ENCODE peak calls at places on chromosome 18, in four cellular contexts. P is K562, H is H1, B is HepG2. R is an unnamed sample.

GRCh38 chr18:56795381-56795780 is 144.2 kb downstream of the WDR7 start:
- DNase-seq in P (no peak), H (no peak), B (no peak), R (no peak)

GRCh38 chr18:13558132-13558531 is 168.2 kb downstream of the FAM210A start:
- DNase-seq in P (peak; percentile 50), H (peak; percentile 34), B (peak; percentile 52), R (peak; percentile 40)

GRCh38 chr18:52150050-52150449 is 189.9 kb upstream of the DCC start:
- DNase-seq in P (no peak), H (no peak), B (no peak), R (no peak)

GRCh38 chr18:35999925-36000324 is 27.4 kb downstream of the RMP24 start:
- DNase-seq in P (no peak), H (no peak), B (no peak), R (no peak)

GRCh38 chr18:37299471-37300304 is 265.9 kb downstream of the CELF4 start:
- DNase-seq in P (peak; percentile 85), H (no peak), B (peak; percentile 97), R (peak; percentile 94)

GRCh38 chr18:11857177-11857887 is 6.1 kb downstream of the CHMP1B start:
- DNase-seq in P (peak; percentile 44), H (no peak), B (peak; percentile 95), R (peak; percentile 71)

GRCh38 chr18:44213288-44213687 is 467.4 kb upstream of the SETBP1 start:
- DNase-seq in P (no peak), H (no peak), B (no peak), R (no peak)

GRCh38 chr18:42053188-42053781 is 98.3 kb downstream of the PIK3C3 start:
- DNase-seq in P (peak; percentile 20), H (no peak), B (peak; percentile 34), R (peak; percentile 66)

GRCh38 chr18:36772339-36772738 is 56.5 kb downstream of the TPGS2 start:
- DNase-seq in P (no peak), H (no peak), B (no peak), R (no peak)

GRCh38 chr18:46332956-46333355 is 228.8 kb downstream of the HAUS1 start:
- DNase-seq in P (no peak), H (no peak), B (no peak), R (no peak)

GRCh38 chr18:34867520-34867919 is 157.4 kb downstream of the DTNA start:
- DNase-seq in P (no peak), H (peak; percentile 46), B (peak; percentile 12), R (peak; percentile 10)

GRCh38 chr18:62187543-62188378 is 706 bp downstream of the RELCH start:
- DNase-seq in P (peak; percentile 13), H (no peak), B (peak; percentile 17), R (peak; percentile 36)

GRCh38 chr18:9587924-9588323 is 26.4 kb downstream of the PPP4R1 start:
- DNase-seq in P (no peak), H (no peak), B (no peak), R (no peak)

GRCh38 chr18:34909637-34910364 is 131.4 kb upstream of the MAPRE2 start:
- DNase-seq in P (no peak), H (no peak), B (no peak), R (no peak)

GRCh38 chr18:48514786-48515185 is 24.0 kb upstream of the CTIF start:
- DNase-seq in P (no peak), H (no peak), B (no peak), R (no peak)

GRCh38 chr18:48534364-48534763 is 4.5 kb upstream of the CTIF start:
- DNase-seq in P (no peak), H (no peak), B (no peak), R (peak; percentile 19)

GRCh38 chr18:8337216-8337615 is 272.0 kb upstream of the RAB12 start:
- DNase-seq in P (no peak), H (no peak), B (no peak), R (no peak)

GRCh38 chr18:79944746-79945117 is 6.7 kb downstream of the SLC66A2 start:
- DNase-seq in P (peak; percentile 15), H (no peak), B (no peak), R (no peak)

GRCh38 chr18:79948719-79949411 is 2.6 kb downstream of the SLC66A2 start:
- DNase-seq in P (no peak), H (no peak), B (no peak), R (no peak)

GRCh38 chr18:79945118-79946042 is 6.1 kb downstream of the SLC66A2 start:
- DNase-seq in P (no peak), H (no peak), B (no peak), R (no peak)

GRCh38 chr18:79947881-79948610 is 3.4 kb downstream of the SLC66A2 start:
- DNase-seq in P (no peak), H (no peak), B (peak; percentile 63), R (no peak)

GRCh38 chr18:79947054-79947755 is 4.2 kb downstream of the SLC66A2 start:
- DNase-seq in P (no peak), H (no peak), B (no peak), R (no peak)
- TF ChIP-seq JUN in P (no peak), H (no peak), B (no peak), R (no peak)

DNA sequence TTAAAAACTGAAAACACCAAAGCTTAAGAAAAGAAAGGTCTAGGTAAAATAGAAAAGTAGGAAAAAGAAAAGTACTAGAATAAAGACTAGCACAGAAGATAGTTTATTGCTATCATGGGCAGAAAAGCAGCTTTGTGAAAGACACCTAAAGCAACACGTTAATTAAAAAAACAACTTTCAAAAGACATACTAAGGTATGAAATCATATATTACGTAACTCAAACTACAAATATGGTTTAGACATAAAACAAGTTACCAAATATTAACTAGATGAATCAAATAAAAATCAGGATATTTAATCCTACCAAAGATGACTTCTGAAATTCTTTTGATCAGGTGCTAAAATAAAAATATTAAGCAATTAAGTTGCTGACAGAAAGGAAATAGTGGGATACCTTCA is 30.3 kb downstream of the RTTN start:
- DNase-seq in P (no peak), H (no peak), B (no peak), R (no peak)
- H2AFZ ChIP-seq in P (no peak overlapping the region), H (no peak overlapping the region), B (no peak overlapping the region), R (no peak overlapping the region)

GRCh38 chr18:75209129-75209951 is at the start of gene PTGR3:
- DNase-seq in P (peak; percentile 84), H (no peak), B (peak; percentile 86), R (peak; percentile 89)
- H3K4me1 ChIP-seq in P (peaks cover 39% of the 10 kb centered on the region), H (peaks cover 32% of the 10 kb centered on the region), B (peaks cover 43% of the 10 kb centered on the region), R (peaks cover 46% of the 10 kb centered on the region)

GRCh38 chr18:3104190-3105054 is 91.5 kb upstream of the LPIN2 start:
- DNase-seq in P (no peak), H (no peak), B (no peak), R (peak; percentile 91)
- TF ChIP-seq JUN in P (no peak), H (no peak), B (no peak), R (peak; percentile 100)

R was measured in endothelial cell of umbilical vein.